ENCODE peak calls at places on chromosomes 13 and 19, in seven cellular contexts. One of them, this sample, is unnamed.
A peak's percentile ranks its signal among the peaks of the same experiment; 100 is the strongest.

GRCh38 chr19:51076602-51077213 is 6.0 kb downstream of the KLK14 start:
- DNase-seq in dorsolateral prefrontal cortex: no peak
- DNase-seq in progenitor cell of endocrine pancreas: no peak
- DNase-seq in mesenteric fat pad: no peak
- DNase-seq in EL: no peak
- DNase-seq in activated naive CD8-positive, alpha-beta T cell treated with anti-CD3 and anti-CD28 coated beads, Interleukin-2, amount 50 U/mL, for 24 hours: no peak
- DNase-seq in activated naive CD4-positive, alpha-beta T cell treated with anti-CD3 and anti-CD28 coated beads, Interleukin-2, amount 50 U/mL, for 16 hours: no peak
- DNase-seq in this sample: no peak

GRCh38 chr13:73224708-73225107 is 165.9 kb downstream of the KLF5 start:
- DNase-seq in dorsolateral prefrontal cortex: no peak
- DNase-seq in progenitor cell of endocrine pancreas: no peak
- DNase-seq in mesenteric fat pad: no peak
- DNase-seq in EL: no peak
- DNase-seq in activated naive CD8-positive, alpha-beta T cell treated with anti-CD3 and anti-CD28 coated beads, Interleukin-2, amount 50 U/mL, for 24 hours: no peak
- DNase-seq in activated naive CD4-positive, alpha-beta T cell treated with anti-CD3 and anti-CD28 coated beads, Interleukin-2, amount 50 U/mL, for 16 hours: no peak
- DNase-seq in this sample: no peak

GRCh38 chr19:21912654-21913053 is 76.7 kb upstream of the ZNF43 start:
- DNase-seq in dorsolateral prefrontal cortex: no peak
- DNase-seq in progenitor cell of endocrine pancreas: no peak
- DNase-seq in mesenteric fat pad: no peak
- DNase-seq in EL: no peak
- DNase-seq in activated naive CD8-positive, alpha-beta T cell treated with anti-CD3 and anti-CD28 coated beads, Interleukin-2, amount 50 U/mL, for 24 hours: no peak
- DNase-seq in activated naive CD4-positive, alpha-beta T cell treated with anti-CD3 and anti-CD28 coated beads, Interleukin-2, amount 50 U/mL, for 16 hours: no peak
- DNase-seq in this sample: peak; percentile 23

GRCh38 chr19:48663667-48664066 is 9.2 kb downstream of the NTN5 start:
- DNase-seq in dorsolateral prefrontal cortex: no peak
- DNase-seq in progenitor cell of endocrine pancreas: no peak
- DNase-seq in mesenteric fat pad: no peak
- DNase-seq in EL: no peak
- DNase-seq in activated naive CD8-positive, alpha-beta T cell treated with anti-CD3 and anti-CD28 coated beads, Interleukin-2, amount 50 U/mL, for 24 hours: no peak
- DNase-seq in activated naive CD4-positive, alpha-beta T cell treated with anti-CD3 and anti-CD28 coated beads, Interleukin-2, amount 50 U/mL, for 16 hours: no peak
- DNase-seq in this sample: no peak

GRCh38 chr19:18390075-18390909 is 4.3 kb downstream of the GDF15 start:
- DNase-seq in dorsolateral prefrontal cortex: no peak
- DNase-seq in progenitor cell of endocrine pancreas: no peak
- DNase-seq in mesenteric fat pad: no peak
- DNase-seq in EL: no peak
- DNase-seq in activated naive CD8-positive, alpha-beta T cell treated with anti-CD3 and anti-CD28 coated beads, Interleukin-2, amount 50 U/mL, for 24 hours: no peak
- DNase-seq in activated naive CD4-positive, alpha-beta T cell treated with anti-CD3 and anti-CD28 coated beads, Interleukin-2, amount 50 U/mL, for 16 hours: no peak
- DNase-seq in this sample: no peak

GRCh38 chr13:98265669-98266551 is 88.8 kb upstream of the RNF113B start:
- DNase-seq in dorsolateral prefrontal cortex: no peak
- DNase-seq in progenitor cell of endocrine pancreas: no peak
- DNase-seq in mesenteric fat pad: no peak
- DNase-seq in EL: no peak
- DNase-seq in activated naive CD8-positive, alpha-beta T cell treated with anti-CD3 and anti-CD28 coated beads, Interleukin-2, amount 50 U/mL, for 24 hours: no peak
- DNase-seq in activated naive CD4-positive, alpha-beta T cell treated with anti-CD3 and anti-CD28 coated beads, Interleukin-2, amount 50 U/mL, for 16 hours: no peak
- DNase-seq in this sample: no peak

GRCh38 chr13:47188802-47189201 is 291.9 kb upstream of the HTR2A start:
- DNase-seq in dorsolateral prefrontal cortex: no peak
- DNase-seq in progenitor cell of endocrine pancreas: no peak
- DNase-seq in mesenteric fat pad: no peak
- DNase-seq in EL: peak; percentile 61
- DNase-seq in activated naive CD8-positive, alpha-beta T cell treated with anti-CD3 and anti-CD28 coated beads, Interleukin-2, amount 50 U/mL, for 24 hours: no peak
- DNase-seq in activated naive CD4-positive, alpha-beta T cell treated with anti-CD3 and anti-CD28 coated beads, Interleukin-2, amount 50 U/mL, for 16 hours: no peak
- DNase-seq in this sample: no peak

GRCh38 chr13:41699759-41700158 is 242.4 kb downstream of the RGCC start:
- DNase-seq in dorsolateral prefrontal cortex: no peak
- DNase-seq in progenitor cell of endocrine pancreas: no peak
- DNase-seq in mesenteric fat pad: no peak
- DNase-seq in EL: no peak
- DNase-seq in activated naive CD8-positive, alpha-beta T cell treated with anti-CD3 and anti-CD28 coated beads, Interleukin-2, amount 50 U/mL, for 24 hours: no peak
- DNase-seq in activated naive CD4-positive, alpha-beta T cell treated with anti-CD3 and anti-CD28 coated beads, Interleukin-2, amount 50 U/mL, for 16 hours: no peak
- DNase-seq in this sample: no peak

GRCh38 chr19:4453232-4454179 is 4.1 kb downstream of the UBXN6 start:
- DNase-seq in dorsolateral prefrontal cortex: no peak
- DNase-seq in progenitor cell of endocrine pancreas: no peak
- DNase-seq in mesenteric fat pad: no peak
- DNase-seq in EL: no peak
- DNase-seq in activated naive CD8-positive, alpha-beta T cell treated with anti-CD3 and anti-CD28 coated beads, Interleukin-2, amount 50 U/mL, for 24 hours: no peak
- DNase-seq in activated naive CD4-positive, alpha-beta T cell treated with anti-CD3 and anti-CD28 coated beads, Interleukin-2, amount 50 U/mL, for 16 hours: no peak
- DNase-seq in this sample: no peak

GRCh38 chr13:58087566-58087965 is 456.0 kb downstream of the PCDH17 start:
- DNase-seq in dorsolateral prefrontal cortex: no peak
- DNase-seq in progenitor cell of endocrine pancreas: no peak
- DNase-seq in mesenteric fat pad: no peak
- DNase-seq in EL: no peak
- DNase-seq in activated naive CD8-positive, alpha-beta T cell treated with anti-CD3 and anti-CD28 coated beads, Interleukin-2, amount 50 U/mL, for 24 hours: no peak
- DNase-seq in activated naive CD4-positive, alpha-beta T cell treated with anti-CD3 and anti-CD28 coated beads, Interleukin-2, amount 50 U/mL, for 16 hours: no peak
- DNase-seq in this sample: no peak

GRCh38 chr13:110950819-110951570 is 36.1 kb upstream of the ANKRD10 start:
- DNase-seq in dorsolateral prefrontal cortex: no peak
- DNase-seq in progenitor cell of endocrine pancreas: no peak
- DNase-seq in mesenteric fat pad: no peak
- DNase-seq in EL: no peak
- DNase-seq in activated naive CD8-positive, alpha-beta T cell treated with anti-CD3 and anti-CD28 coated beads, Interleukin-2, amount 50 U/mL, for 24 hours: no peak
- DNase-seq in activated naive CD4-positive, alpha-beta T cell treated with anti-CD3 and anti-CD28 coated beads, Interleukin-2, amount 50 U/mL, for 16 hours: no peak
- DNase-seq in this sample: no peak

GRCh38 chr13:44244288-44244687 is 129.3 kb upstream of the SERP2 start:
- DNase-seq in dorsolateral prefrontal cortex: peak; percentile 73
- DNase-seq in progenitor cell of endocrine pancreas: no peak
- DNase-seq in mesenteric fat pad: no peak
- DNase-seq in EL: no peak
- DNase-seq in activated naive CD8-positive, alpha-beta T cell treated with anti-CD3 and anti-CD28 coated beads, Interleukin-2, amount 50 U/mL, for 24 hours: no peak
- DNase-seq in activated naive CD4-positive, alpha-beta T cell treated with anti-CD3 and anti-CD28 coated beads, Interleukin-2, amount 50 U/mL, for 16 hours: no peak
- DNase-seq in this sample: no peak

GRCh38 chr19:31356587-31357314 is 7.5 kb upstream of the TSHZ3 start:
- DNase-seq in dorsolateral prefrontal cortex: no peak
- DNase-seq in progenitor cell of endocrine pancreas: no peak
- DNase-seq in mesenteric fat pad: no peak
- DNase-seq in EL: no peak
- DNase-seq in activated naive CD8-positive, alpha-beta T cell treated with anti-CD3 and anti-CD28 coated beads, Interleukin-2, amount 50 U/mL, for 24 hours: peak; percentile 78
- DNase-seq in activated naive CD4-positive, alpha-beta T cell treated with anti-CD3 and anti-CD28 coated beads, Interleukin-2, amount 50 U/mL, for 16 hours: peak; percentile 60
- DNase-seq in this sample: peak; percentile 31

GRCh38 chr13:114073881-114074551 is 58.4 kb downstream of the RASA3 start:
- DNase-seq in dorsolateral prefrontal cortex: peak; percentile 26
- DNase-seq in progenitor cell of endocrine pancreas: no peak
- DNase-seq in mesenteric fat pad: peak; percentile 39
- DNase-seq in EL: no peak
- DNase-seq in activated naive CD8-positive, alpha-beta T cell treated with anti-CD3 and anti-CD28 coated beads, Interleukin-2, amount 50 U/mL, for 24 hours: no peak
- DNase-seq in activated naive CD4-positive, alpha-beta T cell treated with anti-CD3 and anti-CD28 coated beads, Interleukin-2, amount 50 U/mL, for 16 hours: no peak
- DNase-seq in this sample: no peak

GRCh38 chr13:107473255-107473654 is 742.1 kb downstream of the LIG4 start:
- DNase-seq in dorsolateral prefrontal cortex: no peak
- DNase-seq in progenitor cell of endocrine pancreas: no peak
- DNase-seq in mesenteric fat pad: no peak
- DNase-seq in EL: no peak
- DNase-seq in activated naive CD8-positive, alpha-beta T cell treated with anti-CD3 and anti-CD28 coated beads, Interleukin-2, amount 50 U/mL, for 24 hours: no peak
- DNase-seq in activated naive CD4-positive, alpha-beta T cell treated with anti-CD3 and anti-CD28 coated beads, Interleukin-2, amount 50 U/mL, for 16 hours: no peak
- DNase-seq in this sample: no peak

This sample was measured in RPMI8226.